ENCODE peak calls at places on chromosome 2, in nine cellular contexts. G is mesenchymal stem cell, X is OCI-LY7, Y is fibroblast of lung, R is IMR-90, Q is osteoblast, U is K562, M is DND-41, I is GM23248. Z is an unnamed sample. For H3K4me1, the result is how much of the 10 kb centered on the place peaks cover.

GRCh38 chr2:29295843-29296242 is 180.6 kb downstream of the CLIP4 start:
- DNase-seq in I (peak), R (peak), Y (peak), X (no peak), Q (no peak), G (no peak), M (peak), U (peak), Z (no peak)

GRCh38 chr2:64858541-64859031 is 130.6 kb upstream of the SLC1A4 start:
- DNase-seq in X (peak), Q (peak), R (no peak), M (no peak), G (no peak), I (peak), U (no peak), Y (peak), Z (no peak)

GRCh38 chr2:156321243-156321904 is 11.1 kb downstream of the NR4A2 start:
- DNase-seq in I (peak), X (no peak), Q (peak), U (no peak), M (no peak), R (no peak), G (peak), Y (no peak), Z (no peak)

GRCh38 chr2:16622399-16622968 is 43.1 kb downstream of the CYRIA start:
- DNase-seq in G (peak), R (peak), M (no peak), X (peak), U (no peak), I (no peak), Y (peak), Q (peak), Z (peak)

GRCh38 chr2:200159829-200160781 is 146.4 kb upstream of the SPATS2L start:
- DNase-seq in I (peak), M (no peak), R (peak), Q (no peak), G (peak), U (no peak), X (no peak), Y (peak), Z (peak)

GRCh38 chr2:215609089-215610032 is 173.5 kb upstream of the FN1 start:
- DNase-seq in Q (peak), M (no peak), G (peak), U (peak), I (peak), X (no peak), R (peak), Y (peak), Z (peak)

GRCh38 chr2:236855866-236856855 is 229.5 kb upstream of the COPS8 start:
- DNase-seq in I (no peak), Q (no peak), U (no peak), M (no peak), X (no peak), Y (no peak), R (no peak), G (no peak), Z (no peak)

GRCh38 chr2:205700331-205701132 is 18.2 kb downstream of the NRP2 start:
- DNase-seq in U (no peak), G (peak), R (peak), X (peak), M (no peak), I (peak), Q (peak), Y (peak), Z (peak)

GRCh38 chr2:95698166-95698565 is 106.4 kb downstream of the TRIM43 start:
- DNase-seq in Q (no peak), I (peak), R (peak), U (no peak), Y (peak), M (no peak), G (no peak), X (no peak), Z (peak)

GRCh38 chr2:229672021-229672420 is 42.3 kb downstream of the DNER start:
- DNase-seq in I (no peak), M (no peak), X (no peak), G (no peak), U (no peak), Y (no peak), Q (no peak), R (no peak), Z (no peak)

GRCh38 chr2:163773276-163773675 is 37.5 kb upstream of the FIGN start:
- DNase-seq in I (no peak), U (no peak), G (no peak), X (no peak), Q (no peak), R (no peak), M (no peak), Y (no peak), Z (no peak)

GRCh38 chr2:8543412-8544167 is 138.3 kb upstream of the ID2 start:
- DNase-seq in X (peak), M (peak), Y (peak), I (peak), R (peak), G (peak), U (no peak), Q (peak), Z (peak)

GRCh38 chr2:232482301-232483238 is 5.1 kb downstream of the ECEL1 start:
- DNase-seq in M (no peak), X (no peak), U (no peak), I (no peak), Q (peak), R (no peak), G (no peak), Y (no peak), Z (no peak)

GRCh38 chr2:238439093-238439849 is 12.5 kb downstream of the ASB1 start:
- DNase-seq in X (no peak), G (no peak), Y (peak), R (peak), Q (peak), U (no peak), I (peak), M (no peak), Z (peak)

GRCh38 chr2:42182654-42183308 is 13.6 kb downstream of the EML4 start:
- DNase-seq in G (no peak), R (no peak), U (no peak), X (no peak), M (no peak), Q (no peak), I (no peak), Y (no peak), Z (no peak)
- H3K4me2 ChIP-seq in G (no peak), R (no peak), U (no peak), X (peak), M (no peak), Q (no peak), I (no peak), Y (no peak), Z (no peak)

GRCh38 chr2:221468288-221468687 is 103.8 kb downstream of the EPHA4 start:
- DNase-seq in M (no peak), G (no peak), Y (no peak), R (no peak), Q (no peak), U (no peak), X (no peak), I (no peak), Z (no peak)
- H3K4me1 ChIP-seq in M (under half), G (under half), Y (under half), R (under half), Q (under half), U (under half), X (under half), I (under half), Z (under half)

DNA sequence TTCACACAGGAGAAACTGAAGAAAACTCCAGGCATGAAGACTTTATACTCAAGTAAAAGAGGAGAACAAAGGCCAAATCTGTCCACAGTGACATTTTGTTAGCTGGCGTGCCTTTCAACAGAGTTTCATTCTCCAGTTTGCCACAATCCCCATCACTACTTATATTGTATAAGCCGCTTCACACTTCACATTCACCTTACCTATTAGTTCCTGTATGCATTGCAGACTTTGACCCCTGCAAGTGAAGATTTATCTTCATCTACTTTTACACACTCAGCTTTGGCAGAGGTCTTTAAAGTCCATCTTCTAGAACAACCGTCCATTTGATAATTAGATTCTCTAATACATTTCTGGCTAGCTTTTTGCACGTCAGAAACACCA is 56.8 kb upstream of the TANK start:
- DNase-seq in X (no peak), G (no peak), M (no peak), R (no peak), I (no peak), Y (no peak), Q (no peak), U (no peak), Z (no peak)
- H3K4me2 ChIP-seq in X (peak), G (no peak), M (no peak), R (no peak), I (no peak), Y (no peak), Q (peak), U (no peak), Z (no peak)

GRCh38 chr2:149076863-149077412 is 38.4 kb downstream of the LYPD6B start:
- DNase-seq in Q (peak), I (no peak), U (no peak), X (no peak), R (no peak), M (no peak), Y (peak), G (no peak), Z (no peak)
- H3K4me1 ChIP-seq in Q (under half), I (under half), U (under half), X (under half), R (under half), M (under half), Y (under half), G (under half), Z (under half)

GRCh38 chr2:218368621-218369153 is 12.0 kb downstream of the CATIP start:
- DNase-seq in I (peak), M (no peak), R (no peak), Y (peak), U (peak), Q (peak), G (peak), X (no peak), Z (peak)
- H3K4me2 ChIP-seq in I (no peak), M (no peak), R (no peak), Y (no peak), U (no peak), Q (peak), G (no peak), X (peak), Z (peak)

Z was measured in astrocyte.